ENCODE peak calls at places on chromosomes 13 and 19, in four cellular contexts. K is MM.1S, Z is GM23248, J is HCT116. X is an unnamed sample.

GRCh38 chr13:41085961-41086360 is 24.7 kb downstream of the WBP4 start:
- DNase-seq in K (no peak), Z (no peak), J (no peak), X (no peak)

GRCh38 chr19:10433131-10433536 is 12.8 kb downstream of the PDE4A start:
- DNase-seq in K (no peak), Z (no peak), J (no peak), X (no peak)

GRCh38 chr13:50244913-50245574 is 229.8 kb downstream of the KCNRG start:
- DNase-seq in K (no peak), Z (peak; percentile 88), J (peak; percentile 79), X (peak; percentile 90)

GRCh38 chr19:50607874-50608785 is 31.6 kb downstream of the SYT3 start:
- DNase-seq in K (peak; percentile 13), Z (peak; percentile 73), J (peak; percentile 13), X (peak; percentile 34)

GRCh38 chr19:17303940-17304267 is 679 bp upstream of the ABHD8 start:
- DNase-seq in K (no peak), Z (peak; percentile 62), J (no peak), X (no peak)

GRCh38 chr19:18292810-18293641 is 11.6 kb upstream of the JUND start:
- DNase-seq in K (no peak), Z (peak; percentile 69), J (peak; percentile 73), X (peak; percentile 8)

GRCh38 chr19:38173324-38174041 is 50.5 kb downstream of the DPF1 start:
- DNase-seq in K (no peak), Z (peak; percentile 96), J (no peak), X (no peak)

GRCh38 chr19:31140717-31141116 is 208.5 kb downstream of the TSHZ3 start:
- DNase-seq in K (no peak), Z (peak; percentile 69), J (no peak), X (peak; percentile 11)

GRCh38 chr13:110486061-110486780 is 75.3 kb downstream of the RAB20 start:
- DNase-seq in K (no peak), Z (no peak), J (no peak), X (no peak)

GRCh38 chr13:76865109-76865508 is 21.1 kb downstream of the KCTD12 start:
- DNase-seq in K (no peak), Z (no peak), J (no peak), X (no peak)

GRCh38 chr19:45497791-45498190 is 452 bp upstream of the PPM1N start:
- DNase-seq in K (no peak), Z (no peak), J (no peak), X (no peak)

GRCh38 chr19:18660051-18660910 is 23.2 kb upstream of the CRTC1 start:
- DNase-seq in K (no peak), Z (peak; percentile 37), J (no peak), X (no peak)

GRCh38 chr19:47073574-47073973 is 25.1 kb upstream of the TMEM160 start:
- DNase-seq in K (no peak), Z (no peak), J (no peak), X (no peak)

GRCh38 chr19:47069795-47070194 is 21.4 kb upstream of the TMEM160 start:
- DNase-seq in K (no peak), Z (no peak), J (no peak), X (no peak)

GRCh38 chr19:47072323-47072722 is 23.9 kb upstream of the TMEM160 start:
- DNase-seq in K (no peak), Z (no peak), J (no peak), X (no peak)

GRCh38 chr19:47070756-47071155 is 22.3 kb upstream of the TMEM160 start:
- DNase-seq in K (no peak), Z (no peak), J (no peak), X (no peak)

GRCh38 chr19:47071731-47072130 is 23.3 kb upstream of the TMEM160 start:
- DNase-seq in K (no peak), Z (no peak), J (no peak), X (no peak)
- TF ChIP-seq EZH2phosphoT487 in K (no peak), Z (no peak), J (no peak), X (no peak)

DNA sequence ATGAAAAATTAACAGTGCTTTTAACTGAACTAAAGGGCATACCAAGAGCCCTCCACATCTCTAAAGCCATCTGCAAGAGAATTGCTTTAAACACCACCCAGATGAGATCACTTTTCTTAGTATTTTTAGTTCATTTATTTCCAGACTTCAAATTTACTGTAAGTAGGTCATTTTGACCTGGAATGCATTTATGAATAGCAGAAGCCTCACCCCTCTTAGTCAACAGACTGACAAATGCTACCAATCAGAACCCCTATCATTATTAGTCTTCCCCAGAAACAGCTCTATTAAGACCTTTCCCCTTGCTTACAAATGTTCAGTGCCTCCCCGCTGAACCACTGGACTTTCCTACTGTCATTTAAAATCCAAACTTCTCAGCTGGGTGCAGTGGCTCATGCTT is 27.3 kb downstream of the RUBCNL start:
- DNase-seq in K (no peak), Z (peak; percentile 86), J (no peak), X (peak; percentile 37)
- H3K9ac ChIP-seq in K (no peak overlapping the region), Z (peak overlapping the region; percentile 20), J (no peak overlapping the region), X (no peak overlapping the region)

GRCh38 chr19:48627865-48628314 is 8.6 kb downstream of the SPHK2 start:
- DNase-seq in K (no peak), Z (no peak), J (no peak), X (no peak)

GRCh38 chr19:48629297-48629598 is 7.9 kb downstream of the DBP start:
- DNase-seq in K (no peak), Z (no peak), J (no peak), X (no peak)

GRCh38 chr19:48628486-48629296 is 8.5 kb downstream of the DBP start:
- DNase-seq in K (no peak), Z (no peak), J (no peak), X (no peak)

GRCh38 chr19:48625891-48626327 is 6.6 kb downstream of the SPHK2 start:
- DNase-seq in K (no peak), Z (no peak), J (no peak), X (no peak)

GRCh38 chr19:48627211-48627864 is 8.0 kb downstream of the SPHK2 start:
- DNase-seq in K (no peak), Z (no peak), J (no peak), X (no peak)
- TF ChIP-seq EZH2phosphoT487 in K (no peak), Z (no peak), J (no peak), X (no peak)

GRCh38 chr13:29884671-29885424 is 34.4 kb upstream of the UBL3 start:
- DNase-seq in K (no peak), Z (peak; percentile 33), J (no peak), X (no peak)
- H3K9ac ChIP-seq in K (no peak overlapping the region), Z (no peak overlapping the region), J (no peak overlapping the region), X (no peak overlapping the region)

GRCh38 chr13:85241045-85241444 is 558.2 kb downstream of the SLITRK6 start:
- DNase-seq in K (no peak), Z (no peak), J (peak; percentile 10), X (peak; percentile 89)
- TF ChIP-seq EZH2phosphoT487 in K (no peak), Z (no peak), J (no peak), X (no peak)

X was measured in PC-3.